ENCODE peak calls at places on chromosomes 7 and 10, in four cellular contexts. T is RWPE1, Z is hepatocyte, E is astrocyte. D is an unnamed sample.

GRCh38 chr10:33248638-33249037 is 85.8 kb downstream of the NRP1 start:
- DNase-seq in T (peak; percentile 50), Z (no peak), E (peak; percentile 96), D (no peak)

GRCh38 chr10:60714242-60714641 is 64.0 kb upstream of the CDK1 start:
- DNase-seq in T (no peak), E (peak; percentile 60), Z (no peak), D (no peak)

GRCh38 chr7:98066208-98066607 is 40.5 kb upstream of the LMTK2 start:
- DNase-seq in E (no peak), Z (no peak), T (no peak), D (no peak)

GRCh38 chr10:119104653-119105024 is 726 bp downstream of the DENND10 start:
- DNase-seq in T (no peak), E (peak; percentile 4), Z (peak; percentile 37), D (peak; percentile 23)

GRCh38 chr10:86693721-86694369 is 25.5 kb downstream of the LDB3 start:
- DNase-seq in T (peak; percentile 55), E (peak; percentile 26), Z (peak; percentile 77), D (peak; percentile 52)

GRCh38 chr7:143882611-143883078 is 19.3 kb downstream of the TCAF1 start:
- DNase-seq in E (peak; percentile 56), T (no peak), Z (peak; percentile 87), D (peak; percentile 51)

GRCh38 chr10:988667-989545 is 672 bp downstream of the GTPBP4 start:
- DNase-seq in E (peak; percentile 42), T (no peak), Z (no peak), D (no peak)

GRCh38 chr10:128063736-128064614 is 62.2 kb downstream of the MKI67 start:
- DNase-seq in Z (no peak), E (no peak), T (peak; percentile 83), D (no peak)

GRCh38 chr7:80350430-80350829 is 161.4 kb downstream of the GNAT3 start:
- DNase-seq in T (no peak), E (no peak), Z (no peak), D (no peak)

GRCh38 chr7:55092186-55092976 is 73.6 kb downstream of the EGFR start:
- DNase-seq in E (no peak), Z (no peak), T (no peak), D (no peak)

GRCh38 chr10:33398796-33399195 is 64.3 kb upstream of the NRP1 start:
- DNase-seq in Z (no peak), E (no peak), T (no peak), D (no peak)

GRCh38 chr7:12389089-12389700 is 14.5 kb downstream of the VWDE start:
- DNase-seq in E (peak; percentile 42), T (peak; percentile 50), Z (peak; percentile 79), D (no peak)
- TF ChIP-seq CTCF in E (peak; percentile 94), T (peak; percentile 91), Z (peak; percentile 75), D (peak; percentile 28)

GRCh38 chr10:93977442-93977841 is 16.3 kb upstream of the PLCE1 start:
- DNase-seq in Z (no peak), T (no peak), E (no peak), D (no peak)
- TF ChIP-seq CTCF in Z (no peak), T (no peak), E (no peak), D (no peak)

DNA sequence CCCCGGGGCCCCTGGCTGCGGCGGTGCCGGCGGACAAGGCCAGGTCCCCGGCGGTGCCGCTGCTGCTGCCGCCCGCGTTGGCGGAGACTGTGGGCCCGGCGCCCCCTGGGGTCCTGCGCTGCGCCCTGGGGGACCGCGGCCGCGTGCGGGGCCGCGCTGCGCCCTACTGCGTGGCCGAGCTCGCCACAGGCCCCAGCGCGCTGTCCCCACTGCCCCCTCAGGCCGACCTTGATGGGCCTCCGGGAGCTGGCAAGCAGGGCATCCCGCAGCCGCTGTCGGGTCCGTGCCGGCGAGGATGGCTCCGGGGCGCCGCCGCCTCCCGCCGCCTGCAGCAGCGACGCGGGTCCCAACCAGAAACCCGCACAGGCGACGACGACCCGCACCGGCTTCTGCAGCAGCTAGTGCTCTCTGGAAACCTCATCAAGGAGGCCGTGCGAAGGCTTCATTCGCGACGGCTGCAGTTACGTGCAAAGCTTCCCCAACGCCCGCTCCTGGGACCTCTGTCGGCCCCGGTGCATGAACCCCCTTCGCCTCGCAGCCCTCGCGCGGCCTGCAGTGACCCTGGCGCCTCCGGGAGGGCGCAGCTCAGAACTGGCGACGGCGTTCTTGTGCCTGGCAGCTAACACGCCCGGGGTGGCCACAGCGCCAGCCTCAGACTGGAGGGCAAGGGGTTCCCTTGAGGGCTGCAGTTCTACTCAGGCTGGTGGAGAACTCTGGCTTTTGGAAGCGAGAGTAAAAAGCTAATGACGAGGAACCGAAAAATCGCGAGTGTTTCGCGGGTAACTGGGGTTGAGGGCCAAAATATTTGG is 804 bp downstream of the FRAT1 start:
- DNase-seq in E (no peak), T (peak; percentile 21), Z (peak; percentile 73), D (peak; percentile 70)
- TF ChIP-seq CTCF in E (no peak), T (peak; percentile 40), Z (no peak), D (no peak)

GRCh38 chr10:113524539-113525490 is 28.0 kb upstream of the HABP2 start:
- DNase-seq in E (peak; percentile 14), T (no peak), Z (peak; percentile 37), D (no peak)
- TF ChIP-seq CTCF in E (no peak), T (no peak), Z (no peak), D (no peak)

GRCh38 chr7:152341039-152341913 is 94.5 kb downstream of the KMT2C start:
- DNase-seq in E (peak; percentile 52), Z (peak; percentile 67), T (peak; percentile 43), D (no peak)
- TF ChIP-seq CTCF in E (peak; percentile 48), Z (peak; percentile 56), T (peak; percentile 72), D (peak; percentile 27)

GRCh38 chr7:30029696-30030095 is 1.5 kb downstream of the PLEKHA8 start:
- DNase-seq in E (no peak), T (no peak), Z (peak; percentile 17), D (no peak)

GRCh38 chr7:30026229-30027064 is at the start of gene FKBP14:
- DNase-seq in E (peak; percentile 100), T (peak; percentile 99), Z (peak; percentile 99), D (peak; percentile 98)

GRCh38 chr7:30027065-30027456 is 559 bp upstream of the FKBP14 start:
- DNase-seq in T (peak; percentile 77), E (peak; percentile 70), Z (peak; percentile 70), D (no peak)

GRCh38 chr7:30028749-30029635 is 780 bp downstream of the PLEKHA8 start:
- DNase-seq in E (peak; percentile 27), T (peak; percentile 45), Z (peak; percentile 55), D (peak; percentile 78)

GRCh38 chr7:30027915-30028748 is at the start of gene PLEKHA8:
- DNase-seq in E (peak; percentile 76), Z (peak; percentile 90), T (peak; percentile 89), D (peak; percentile 93)
- TF ChIP-seq CTCF in E (no peak), Z (no peak), T (no peak), D (no peak)